ENCODE peak calls at places on chromosomes 7 and 10, in four cellular contexts. One of them, this sample, is unnamed.
A peak's percentile ranks its signal among the peaks of the same experiment; 100 is the strongest.

GRCh38 chr10:178208-178607 is 43.0 kb downstream of the ZMYND11 start:
- DNase-seq in bronchial epithelial cell: peak; percentile 51
- DNase-seq in iPS DF 6.9: no peak
- DNase-seq in colonic mucosa: no peak
- DNase-seq in this sample: no peak

GRCh38 chr7:70580161-70580560 is 551.8 kb upstream of the GALNT17 start:
- DNase-seq in bronchial epithelial cell: no peak
- DNase-seq in iPS DF 6.9: no peak
- DNase-seq in colonic mucosa: no peak
- DNase-seq in this sample: no peak

GRCh38 chr10:34884272-34884952 is 69.3 kb upstream of the PARD3 start:
- DNase-seq in bronchial epithelial cell: peak; percentile 73
- DNase-seq in iPS DF 6.9: no peak
- DNase-seq in colonic mucosa: no peak
- DNase-seq in this sample: no peak

GRCh38 chr10:43090188-43090587 is 13.3 kb downstream of the RET start:
- DNase-seq in bronchial epithelial cell: no peak
- DNase-seq in iPS DF 6.9: no peak
- DNase-seq in colonic mucosa: no peak
- DNase-seq in this sample: no peak

GRCh38 chr10:31780717-31781116 is 147.9 kb downstream of the ARHGAP12 start:
- DNase-seq in bronchial epithelial cell: no peak
- DNase-seq in iPS DF 6.9: no peak
- DNase-seq in colonic mucosa: no peak
- DNase-seq in this sample: no peak

GRCh38 chr10:88401671-88402347 is 181.3 kb downstream of the RNLS start:
- DNase-seq in bronchial epithelial cell: peak; percentile 40
- DNase-seq in iPS DF 6.9: no peak
- DNase-seq in colonic mucosa: no peak
- DNase-seq in this sample: no peak

GRCh38 chr10:128599538-128599937 is 473.3 kb upstream of the MKI67 start:
- DNase-seq in bronchial epithelial cell: no peak
- DNase-seq in iPS DF 6.9: no peak
- DNase-seq in colonic mucosa: no peak
- DNase-seq in this sample: no peak

GRCh38 chr7:70698219-70698832 is 433.6 kb upstream of the GALNT17 start:
- DNase-seq in bronchial epithelial cell: peak; percentile 66
- DNase-seq in iPS DF 6.9: no peak
- DNase-seq in colonic mucosa: peak; percentile 50
- DNase-seq in this sample: no peak

GRCh38 chr10:75772153-75772887 is 340.9 kb downstream of the LRMDA start:
- DNase-seq in bronchial epithelial cell: peak; percentile 26
- DNase-seq in iPS DF 6.9: no peak
- DNase-seq in colonic mucosa: no peak
- DNase-seq in this sample: no peak

GRCh38 chr7:108824840-108825540 is 255.3 kb downstream of the DNAJB9 start:
- DNase-seq in bronchial epithelial cell: peak; percentile 21
- DNase-seq in iPS DF 6.9: no peak
- DNase-seq in colonic mucosa: no peak
- DNase-seq in this sample: no peak

GRCh38 chr10:133528845-133529575 is 1.8 kb downstream of the CYP2E1 start:
- DNase-seq in bronchial epithelial cell: no peak
- DNase-seq in iPS DF 6.9: no peak
- DNase-seq in colonic mucosa: no peak
- DNase-seq in this sample: no peak
- H3K4me3 ChIP-seq in bronchial epithelial cell: peak overlapping the region; percentile 13
- H3K4me3 ChIP-seq in iPS DF 6.9: no peak overlapping the region
- H3K4me3 ChIP-seq in colonic mucosa: no peak overlapping the region
- H3K4me3 ChIP-seq in this sample: no peak overlapping the region

GRCh38 chr10:59362184-59362966 is at the start of gene FAM13C:
- DNase-seq in bronchial epithelial cell: peak; percentile 52
- DNase-seq in iPS DF 6.9: peak; percentile 50
- DNase-seq in colonic mucosa: peak; percentile 63
- DNase-seq in this sample: peak; percentile 93

GRCh38 chr10:59360605-59361515 is 1.5 kb downstream of the FAM13C start:
- DNase-seq in bronchial epithelial cell: no peak
- DNase-seq in iPS DF 6.9: no peak
- DNase-seq in colonic mucosa: no peak
- DNase-seq in this sample: no peak

GRCh38 chr10:59363446-59363958 is 1.2 kb upstream of the FAM13C start:
- DNase-seq in bronchial epithelial cell: no peak
- DNase-seq in iPS DF 6.9: no peak
- DNase-seq in colonic mucosa: no peak
- DNase-seq in this sample: no peak

GRCh38 chr10:59362991-59363390 is 642 bp upstream of the FAM13C start:
- DNase-seq in bronchial epithelial cell: peak; percentile 50
- DNase-seq in iPS DF 6.9: no peak
- DNase-seq in colonic mucosa: peak; percentile 63
- DNase-seq in this sample: peak; percentile 67

GRCh38 chr10:59361659-59362183 is 628 bp downstream of the FAM13C start:
- DNase-seq in bronchial epithelial cell: peak; percentile 32
- DNase-seq in iPS DF 6.9: no peak
- DNase-seq in colonic mucosa: no peak
- DNase-seq in this sample: no peak
- H3K4me3 ChIP-seq in bronchial epithelial cell: no peak overlapping the region
- H3K4me3 ChIP-seq in iPS DF 6.9: peak overlapping the region; percentile 11
- H3K4me3 ChIP-seq in colonic mucosa: peak overlapping the region; percentile 52
- H3K4me3 ChIP-seq in this sample: no peak overlapping the region

GRCh38 chr10:16643502-16643901 is 121.8 kb upstream of the C1QL3 start:
- DNase-seq in bronchial epithelial cell: no peak
- DNase-seq in iPS DF 6.9: no peak
- DNase-seq in colonic mucosa: no peak
- DNase-seq in this sample: no peak

GRCh38 chr10:16644146-16644545 is 122.5 kb upstream of the C1QL3 start:
- DNase-seq in bronchial epithelial cell: peak; percentile 97
- DNase-seq in iPS DF 6.9: no peak
- DNase-seq in colonic mucosa: no peak
- DNase-seq in this sample: no peak

GRCh38 chr10:16640153-16640552 is 118.5 kb upstream of the C1QL3 start:
- DNase-seq in bronchial epithelial cell: no peak
- DNase-seq in iPS DF 6.9: no peak
- DNase-seq in colonic mucosa: no peak
- DNase-seq in this sample: no peak

DNA sequence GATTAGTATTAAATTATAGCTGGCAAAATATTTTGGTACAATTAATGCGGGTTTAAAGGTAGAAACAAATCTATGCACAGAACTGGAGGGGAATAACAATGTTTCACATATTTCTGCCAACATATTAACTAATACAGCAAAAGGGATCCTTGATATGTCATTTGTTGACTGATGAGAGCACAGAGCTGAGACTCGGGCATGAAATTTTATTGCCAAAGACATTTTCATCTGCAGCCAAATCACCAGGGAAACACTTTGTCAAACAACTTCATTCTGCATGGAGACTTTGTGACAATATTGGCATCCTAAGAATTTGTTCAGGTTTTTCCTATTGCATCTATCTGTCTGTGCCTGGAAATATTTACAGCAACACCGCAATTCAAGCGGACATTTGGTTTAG is 117.8 kb upstream of the C1QL3 start:
- DNase-seq in bronchial epithelial cell: no peak
- DNase-seq in iPS DF 6.9: no peak
- DNase-seq in colonic mucosa: no peak
- DNase-seq in this sample: no peak
- H3K4me3 ChIP-seq in bronchial epithelial cell: no peak overlapping the region
- H3K4me3 ChIP-seq in iPS DF 6.9: no peak overlapping the region
- H3K4me3 ChIP-seq in colonic mucosa: no peak overlapping the region
- H3K4me3 ChIP-seq in this sample: no peak overlapping the region

GRCh38 chr7:155944901-155945300 is 132.6 kb upstream of the SHH start:
- DNase-seq in bronchial epithelial cell: no peak
- DNase-seq in iPS DF 6.9: no peak
- DNase-seq in colonic mucosa: no peak
- DNase-seq in this sample: no peak

GRCh38 chr7:155942226-155942950 is 130.1 kb upstream of the SHH start:
- DNase-seq in bronchial epithelial cell: no peak
- DNase-seq in iPS DF 6.9: no peak
- DNase-seq in colonic mucosa: no peak
- DNase-seq in this sample: no peak

GRCh38 chr7:155941688-155942087 is 129.4 kb upstream of the SHH start:
- DNase-seq in bronchial epithelial cell: no peak
- DNase-seq in iPS DF 6.9: no peak
- DNase-seq in colonic mucosa: no peak
- DNase-seq in this sample: peak; percentile 50

GRCh38 chr7:155945670-155946325 is 133.5 kb upstream of the SHH start:
- DNase-seq in bronchial epithelial cell: no peak
- DNase-seq in iPS DF 6.9: no peak
- DNase-seq in colonic mucosa: no peak
- DNase-seq in this sample: no peak

GRCh38 chr7:155943251-155943899 is 131.1 kb upstream of the SHH start:
- DNase-seq in bronchial epithelial cell: no peak
- DNase-seq in iPS DF 6.9: no peak
- DNase-seq in colonic mucosa: no peak
- DNase-seq in this sample: no peak
- H3K4me3 ChIP-seq in bronchial epithelial cell: no peak overlapping the region
- H3K4me3 ChIP-seq in iPS DF 6.9: no peak overlapping the region
- H3K4me3 ChIP-seq in colonic mucosa: no peak overlapping the region
- H3K4me3 ChIP-seq in this sample: no peak overlapping the region

This sample was measured in lower leg skin.